ENCODE peak calls at places on chromosome 16, in four cellular contexts. Q, V, O and N are unnamed samples.

GRCh38 chr16:88770459-88771293 is 14.3 kb downstream of the PIEZO1 start:
- DNase-seq in Q (peak), V (peak), O (no peak), N (peak)

GRCh38 chr16:88103011-88103410 is 151.8 kb downstream of the BANP start:
- DNase-seq in Q (no peak), V (no peak), O (no peak), N (no peak)

GRCh38 chr16:75229172-75230031 is 10.6 kb downstream of the CTRB1 start:
- DNase-seq in Q (no peak), V (no peak), O (no peak), N (no peak)

GRCh38 chr16:70644763-70645597 is 1.4 kb upstream of the IL34 start:
- DNase-seq in Q (no peak), V (no peak), O (no peak), N (no peak)

GRCh38 chr16:50836121-50836541 is 94.2 kb downstream of the CYLD start:
- DNase-seq in Q (no peak), V (no peak), O (no peak), N (no peak)

GRCh38 chr16:75326333-75326732 is 74.9 kb upstream of the BCAR1 start:
- DNase-seq in Q (no peak), V (no peak), O (no peak), N (no peak)

GRCh38 chr16:70437582-70438324 is 1.1 kb downstream of the ST3GAL2 start:
- DNase-seq in Q (peak), V (no peak), O (peak), N (peak)

GRCh38 chr16:88790312-88791150 is 5.5 kb upstream of the PIEZO1 start:
- DNase-seq in Q (no peak), V (peak), O (peak), N (peak)

GRCh38 chr16:54178491-54178976 is 108.1 kb downstream of the IRX3 start:
- DNase-seq in Q (no peak), V (no peak), O (no peak), N (no peak)

GRCh38 chr16:12064291-12064690 is 87.8 kb downstream of the SNX29 start:
- DNase-seq in Q (no peak), V (no peak), O (no peak), N (no peak)

GRCh38 chr16:77431131-77431670 is 3.6 kb downstream of the ADAMTS18 start:
- DNase-seq in Q (no peak), V (no peak), O (peak), N (no peak)
- TF ChIP-seq CTCF in Q (no peak), V (no peak), O (no peak), N (no peak)

GRCh38 chr16:48547530-48547929 is 62.5 kb downstream of the N4BP1 start:
- DNase-seq in Q (no peak), V (no peak), O (no peak), N (no peak)

GRCh38 chr16:48542020-48542473 is 67.9 kb downstream of the N4BP1 start:
- DNase-seq in Q (peak), V (peak), O (peak), N (peak)

GRCh38 chr16:48541108-48541786 is 68.7 kb downstream of the N4BP1 start:
- DNase-seq in Q (no peak), V (no peak), O (no peak), N (no peak)

GRCh38 chr16:48542966-48543365 is 67.0 kb downstream of the N4BP1 start:
- DNase-seq in Q (no peak), V (no peak), O (no peak), N (no peak)

GRCh38 chr16:48546774-48547173 is 63.2 kb downstream of the N4BP1 start:
- DNase-seq in Q (no peak), V (no peak), O (no peak), N (no peak)
- H3K4me3 ChIP-seq in Q (no peak), V (no peak), O (no peak), N (no peak)

GRCh38 chr16:14202095-14202494 is 131.0 kb downstream of the MRTFB start:
- DNase-seq in Q (no peak), V (no peak), O (no peak), N (no peak)

GRCh38 chr16:14199199-14199598 is 128.1 kb downstream of the MRTFB start:
- DNase-seq in Q (no peak), V (no peak), O (no peak), N (no peak)

GRCh38 chr16:14205666-14206065 is 134.5 kb downstream of the MRTFB start:
- DNase-seq in Q (no peak), V (no peak), O (no peak), N (peak)

GRCh38 chr16:14199624-14200023 is 128.5 kb downstream of the MRTFB start:
- DNase-seq in Q (peak), V (no peak), O (peak), N (peak)

GRCh38 chr16:14202697-14203096 is 131.6 kb downstream of the MRTFB start:
- DNase-seq in Q (peak), V (no peak), O (no peak), N (peak)
- TF ChIP-seq CTCF in Q (no peak), V (peak), O (peak), N (peak)

GRCh38 chr16:68426355-68426652 is 22.0 kb downstream of the SMPD3 start:
- DNase-seq in Q (no peak), V (no peak), O (peak), N (peak)
- H3K4me3 ChIP-seq in Q (no peak), V (no peak), O (no peak), N (no peak)

GRCh38 chr16:2816751-2817495 is at the start of gene PRSS21:
- DNase-seq in Q (no peak), V (no peak), O (no peak), N (no peak)
- TF ChIP-seq CTCF in Q (no peak), V (no peak), O (no peak), N (no peak)

GRCh38 chr16:66935319-66936011 is at the start of gene CES2:
- DNase-seq in Q (peak), V (peak), O (peak), N (peak)

GRCh38 chr16:66937725-66938337 is 2.5 kb downstream of the CES2 start:
- DNase-seq in Q (no peak), V (no peak), O (no peak), N (no peak)

GRCh38 chr16:66936889-66937554 is 1.7 kb downstream of the CES2 start:
- DNase-seq in Q (no peak), V (no peak), O (no peak), N (no peak)

GRCh38 chr16:66934138-66934838 is at the start of gene CIAO2B:
- DNase-seq in Q (peak), V (peak), O (peak), N (peak)

GRCh38 chr16:66936462-66936861 is 1.1 kb downstream of the CES2 start:
- DNase-seq in Q (no peak), V (peak), O (no peak), N (no peak)
- H3K4me3 ChIP-seq in Q (peak), V (peak), O (no peak), N (no peak)

DNA sequence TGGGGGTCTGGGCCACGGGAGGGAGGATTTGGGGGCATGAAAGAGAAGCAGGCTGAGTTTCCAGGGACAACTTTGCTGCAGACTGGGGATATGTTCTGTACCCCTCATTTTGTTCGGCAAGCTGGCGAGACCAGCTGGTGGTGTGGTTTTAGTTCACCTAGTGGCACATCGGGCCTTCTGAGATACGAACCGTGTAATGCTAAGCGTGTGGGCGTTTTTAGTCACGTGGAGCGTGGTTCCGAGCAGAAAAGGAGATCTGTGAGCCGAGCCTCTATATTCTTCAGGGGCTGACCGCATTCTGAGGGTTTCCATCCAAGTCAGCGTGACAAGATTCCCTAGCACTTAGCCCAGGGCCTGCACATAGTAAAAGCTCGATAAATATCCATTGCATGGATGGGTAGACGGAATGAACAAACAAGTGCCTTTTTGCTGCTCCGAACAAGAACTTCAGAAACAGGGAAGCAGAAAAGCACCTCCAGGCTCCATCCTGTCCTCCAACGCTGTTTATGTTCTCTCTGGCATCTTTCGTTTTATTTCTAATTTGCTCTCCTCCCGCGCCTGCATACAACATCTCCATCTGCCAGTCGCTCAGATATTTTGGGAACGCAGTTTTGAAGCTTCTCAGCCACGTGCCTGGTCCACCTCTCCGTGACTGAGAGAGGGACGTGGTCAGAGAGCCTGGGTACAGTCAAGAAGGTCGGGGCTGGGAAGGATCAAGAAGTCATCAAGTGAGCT is 5.8 kb downstream of the SYT17 start:
- DNase-seq in Q (no peak), V (no peak), O (no peak), N (no peak)
- TF ChIP-seq CTCF in Q (no peak), V (no peak), O (no peak), N (no peak)

DNA sequence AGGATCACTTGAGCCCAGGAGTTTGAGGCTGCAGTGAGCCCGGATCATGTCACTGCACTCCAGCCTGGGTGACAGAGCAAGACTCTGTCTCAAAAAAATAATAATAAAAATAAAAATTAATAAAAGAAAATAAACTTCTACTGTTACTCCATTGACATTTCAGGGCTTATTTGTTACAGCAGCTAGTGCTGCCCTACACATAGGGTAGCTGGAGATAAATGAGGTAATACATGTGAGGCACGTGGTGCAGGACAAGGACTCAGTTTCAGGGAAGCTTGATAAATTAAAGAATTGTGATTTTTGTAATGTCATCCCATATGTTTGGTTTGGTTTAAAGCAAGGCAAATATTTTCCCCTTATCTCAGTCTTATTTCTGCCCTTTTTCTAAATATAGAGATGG is 80.3 kb downstream of the GSG1L start:
- DNase-seq in Q (no peak), V (no peak), O (no peak), N (no peak)
- H3K4me3 ChIP-seq in Q (no peak), V (no peak), O (no peak), N (no peak)